ENCODE peak calls at places on chromosomes 11 and 22, in four cellular contexts. K is hypothalamus, Y is A549, H is MV-4-11. P is an unnamed sample.

GRCh38 chr22:36762687-36763260 is 13.1 kb downstream of the IFT27 start:
- DNase-seq in Y (no peak), H (no peak), K (no peak), P (peak)

GRCh38 chr22:48740731-48741405 is 1086.8 kb downstream of the BRD1 start:
- DNase-seq in H (no peak), Y (no peak), K (no peak), P (no peak)

GRCh38 chr11:46272816-46273427 is 4.5 kb upstream of the CREB3L1 start:
- DNase-seq in K (no peak), Y (no peak), H (peak), P (peak)

GRCh38 chr11:95948637-95949036 is 24.7 kb upstream of the MTMR2 start:
- DNase-seq in Y (no peak), K (no peak), H (no peak), P (no peak)

GRCh38 chr11:87778341-87778740 is 396.9 kb downstream of the RAB38 start:
- DNase-seq in K (no peak), Y (no peak), H (no peak), P (no peak)

GRCh38 chr11:27388869-27389268 is 25.9 kb upstream of the CCDC34 start:
- DNase-seq in Y (no peak), H (no peak), K (no peak), P (no peak)

GRCh38 chr11:26194871-26195270 is 137.1 kb upstream of the ANO3 start:
- DNase-seq in Y (no peak), H (no peak), K (no peak), P (no peak)

GRCh38 chr11:132980721-132981120 is 551.6 kb downstream of the OPCML start:
- DNase-seq in K (no peak), H (no peak), Y (no peak), P (no peak)

GRCh38 chr22:21643533-21644357 is 1.6 kb downstream of the SDF2L1 start:
- DNase-seq in K (no peak), Y (no peak), H (no peak), P (no peak)

GRCh38 chr22:31248965-31249940 is 37.2 kb downstream of the LIMK2 start:
- DNase-seq in K (peak), H (no peak), Y (no peak), P (no peak)

GRCh38 chr22:36160499-36160942 is at the start of gene APOL3:
- DNase-seq in H (no peak), K (no peak), Y (no peak), P (peak)

GRCh38 chr11:116788534-116788933 is 711 bp upstream of the ZPR1 start:
- DNase-seq in H (no peak), K (no peak), Y (no peak), P (no peak)

GRCh38 chr11:33869511-33870422 is 22.1 kb downstream of the LMO2 start:
- DNase-seq in K (peak), H (peak), Y (peak), P (peak)

GRCh38 chr11:103881518-103882070 is 154.8 kb upstream of the DDI1 start:
- DNase-seq in Y (no peak), H (no peak), K (no peak), P (no peak)

GRCh38 chr11:287821-288327 is 1.1 kb upstream of the PGGHG start:
- DNase-seq in H (no peak), Y (no peak), K (no peak), P (no peak)

GRCh38 chr11:120854988-120855387 is 168.9 kb upstream of the TBCEL start:
- DNase-seq in Y (no peak), H (no peak), K (no peak), P (peak)

GRCh38 chr22:35703861-35704584 is 13.6 kb upstream of the APOL5 start:
- DNase-seq in K (no peak), H (no peak), Y (no peak), P (no peak)

GRCh38 chr11:70296681-70297080 is 26.2 kb downstream of the PPFIA1 start:
- DNase-seq in Y (no peak), K (no peak), H (no peak), P (no peak)

GRCh38 chr11:44727373-44728084 is 767 bp downstream of the TSPAN18 start:
- DNase-seq in K (peak), Y (peak), H (peak), P (peak)

GRCh38 chr11:68342459-68343158 is 30.2 kb downstream of the LRP5 start:
- DNase-seq in Y (no peak), H (no peak), K (no peak), P (no peak)

GRCh38 chr11:125402436-125402835 is 93.6 kb downstream of the FEZ1 start:
- DNase-seq in H (no peak), Y (no peak), K (no peak), P (peak)

GRCh38 chr11:10911907-10912306 is 54.1 kb upstream of the ZBED5 start:
- DNase-seq in Y (no peak), H (no peak), K (no peak), P (no peak)

GRCh38 chr11:116541460-116541859 is 231.3 kb downstream of the BUD13 start:
- DNase-seq in H (no peak), K (no peak), Y (no peak), P (no peak)

GRCh38 chr11:76551400-76551799 is 106.6 kb downstream of the EMSY start:
- DNase-seq in Y (no peak), K (no peak), H (no peak), P (no peak)

GRCh38 chr11:126647735-126648134 is 292.2 kb downstream of the ST3GAL4 start:
- DNase-seq in K (no peak), H (no peak), Y (peak), P (peak)

GRCh38 chr11:58675344-58676155 is 53.1 kb downstream of the CNTF start:
- DNase-seq in Y (peak), K (peak), H (peak), P (peak)

GRCh38 chr11:96481204-96481603 is 91.4 kb downstream of the JRKL start:
- DNase-seq in H (no peak), K (no peak), Y (no peak), P (no peak)

GRCh38 chr11:10568486-10568941 is at the start of gene LYVE1:
- DNase-seq in H (no peak), K (no peak), Y (no peak), P (no peak)

GRCh38 chr11:70067591-70068341 is 10.4 kb upstream of the ANO1 start:
- DNase-seq in Y (no peak), H (no peak), K (no peak), P (no peak)

GRCh38 chr11:67507242-67507890 is 596 bp downstream of the CDK2AP2 start:
- DNase-seq in H (no peak), Y (peak), K (no peak), P (no peak)

GRCh38 chr22:50326225-50326958 is 420 bp downstream of the DENND6B start:
- DNase-seq in K (no peak), Y (no peak), H (no peak), P (peak)

GRCh38 chr22:22111267-22111751 is 128.7 kb upstream of the TOP3B start:
- DNase-seq in K (no peak), Y (peak), H (no peak), P (peak)

P was measured in AG08396.